ENCODE peak calls at places on chromosome 20, in five cellular contexts. B is A549, P is ovary, U is gastrocnemius medialis, O is stomach. I is an unnamed sample.
A peak's percentile ranks its signal among the peaks of the same experiment; 100 is the strongest.

GRCh38 chr20:51022803-51023616 is at the start of gene KCNG1:
- DNase-seq in U (no peak), O (peak; percentile 68), B (peak; percentile 93), P (no peak), I (no peak)

GRCh38 chr20:52383995-52384621 is 192.5 kb upstream of the ZFP64 start:
- DNase-seq in O (no peak), P (no peak), U (no peak), B (no peak), I (no peak)

GRCh38 chr20:7980332-7981046 is 39.1 kb downstream of the TMX4 start:
- DNase-seq in P (no peak), O (no peak), U (no peak), B (peak; percentile 70), I (no peak)

GRCh38 chr20:53656653-53657288 is 63.1 kb upstream of the ZNF217 start:
- DNase-seq in U (no peak), O (no peak), B (no peak), P (no peak), I (no peak)

GRCh38 chr20:1337441-1337840 is 8.5 kb upstream of the SDCBP2 start:
- DNase-seq in U (no peak), O (no peak), B (no peak), P (no peak), I (no peak)

GRCh38 chr20:13105864-13106457 is 97.2 kb downstream of the SPTLC3 start:
- DNase-seq in P (no peak), O (no peak), B (peak; percentile 26), U (no peak), I (peak; percentile 15)

GRCh38 chr20:61560361-61560853 is 308.3 kb downstream of the CDH4 start:
- DNase-seq in O (no peak), U (no peak), B (no peak), P (no peak), I (peak; percentile 69)

GRCh38 chr20:24212494-24212893 is 223.9 kb upstream of the GGTLC1 start:
- DNase-seq in O (no peak), P (no peak), B (no peak), U (no peak), I (no peak)

GRCh38 chr20:1430004-1430451 is 36.6 kb downstream of the NSFL1C start:
- DNase-seq in O (no peak), P (no peak), B (no peak), U (no peak), I (no peak)

GRCh38 chr20:49489688-49490087 is 7.2 kb upstream of the KCNB1 start:
- DNase-seq in U (no peak), B (no peak), O (no peak), P (no peak), I (no peak)

GRCh38 chr20:539848-540247 is 3.7 kb downstream of the CSNK2A1 start:
- DNase-seq in P (no peak), B (no peak), O (no peak), U (no peak), I (peak; percentile 11)

GRCh38 chr20:41108531-41108930 is 28.8 kb upstream of the PLCG1 start:
- DNase-seq in O (no peak), P (no peak), B (no peak), U (no peak), I (no peak)

GRCh38 chr20:24149175-24149574 is 160.6 kb upstream of the GGTLC1 start:
- DNase-seq in U (no peak), P (no peak), B (no peak), O (no peak), I (no peak)

GRCh38 chr20:63741676-63742380 is 2.3 kb downstream of the SLC2A4RG start:
- DNase-seq in P (peak; percentile 37), O (no peak), U (no peak), B (no peak), I (no peak)

GRCh38 chr20:63739129-63740069 is at the start of gene SLC2A4RG:
- DNase-seq in B (peak; percentile 90), O (peak; percentile 84), U (peak; percentile 72), P (peak; percentile 83), I (peak; percentile 97)

GRCh38 chr20:63740070-63740500 is 509 bp downstream of the SLC2A4RG start:
- DNase-seq in U (peak; percentile 32), O (no peak), B (peak; percentile 45), P (peak; percentile 63), I (peak; percentile 76)

GRCh38 chr20:63741354-63741675 is 1.7 kb downstream of the SLC2A4RG start:
- DNase-seq in P (no peak), O (no peak), U (no peak), B (no peak), I (no peak)

DNA sequence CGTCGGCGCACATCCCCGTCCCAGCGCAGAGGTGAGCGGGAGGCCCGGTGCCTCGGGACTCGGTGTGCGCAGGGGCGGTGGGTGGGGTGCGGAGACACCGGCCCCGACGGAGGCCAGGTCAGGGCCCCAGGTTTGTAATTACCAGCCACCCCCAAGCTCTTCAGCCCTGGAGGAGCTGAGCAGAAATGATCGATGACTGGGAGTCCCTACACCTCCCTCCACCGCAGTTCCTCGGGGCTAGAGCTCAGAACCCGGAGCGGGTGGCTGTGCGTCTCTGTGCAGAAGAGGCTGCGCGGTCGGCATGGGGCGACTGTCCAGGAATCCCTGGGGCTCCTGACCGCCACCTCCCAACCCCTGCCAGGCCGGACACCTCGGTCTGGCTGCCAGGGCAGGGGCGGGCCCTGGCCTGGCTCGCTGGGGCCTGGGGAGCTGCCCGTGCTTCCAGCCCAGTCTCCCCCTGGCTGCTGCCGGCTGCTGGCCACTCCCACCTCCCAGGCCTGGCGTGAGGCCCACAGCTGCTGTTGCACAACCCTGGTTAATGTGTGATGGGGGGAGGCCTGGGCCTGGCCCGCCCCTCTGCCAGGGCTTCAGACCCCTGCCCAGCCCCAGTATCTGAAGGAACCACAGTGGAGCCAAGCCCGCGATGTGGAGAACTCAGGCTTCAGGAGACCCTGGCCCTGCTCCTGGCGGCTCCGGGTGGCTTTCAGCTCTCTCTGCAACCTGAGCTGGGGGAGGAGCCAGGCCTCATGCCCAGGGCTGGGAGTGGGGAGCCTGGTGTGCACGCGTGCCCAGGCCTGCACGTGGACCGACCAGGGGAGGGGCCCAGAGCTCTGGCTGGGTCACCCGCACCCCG is 1.2 kb downstream of the SLC2A4RG start:
- DNase-seq in U (peak; percentile 96), O (peak; percentile 95), P (peak; percentile 98), B (peak; percentile 94), I (peak; percentile 98)
- TF ChIP-seq POLR2A in U (peak; percentile 53), O (no peak), P (peak; percentile 11), B (peak; percentile 13), I (peak; percentile 63)

DNA sequence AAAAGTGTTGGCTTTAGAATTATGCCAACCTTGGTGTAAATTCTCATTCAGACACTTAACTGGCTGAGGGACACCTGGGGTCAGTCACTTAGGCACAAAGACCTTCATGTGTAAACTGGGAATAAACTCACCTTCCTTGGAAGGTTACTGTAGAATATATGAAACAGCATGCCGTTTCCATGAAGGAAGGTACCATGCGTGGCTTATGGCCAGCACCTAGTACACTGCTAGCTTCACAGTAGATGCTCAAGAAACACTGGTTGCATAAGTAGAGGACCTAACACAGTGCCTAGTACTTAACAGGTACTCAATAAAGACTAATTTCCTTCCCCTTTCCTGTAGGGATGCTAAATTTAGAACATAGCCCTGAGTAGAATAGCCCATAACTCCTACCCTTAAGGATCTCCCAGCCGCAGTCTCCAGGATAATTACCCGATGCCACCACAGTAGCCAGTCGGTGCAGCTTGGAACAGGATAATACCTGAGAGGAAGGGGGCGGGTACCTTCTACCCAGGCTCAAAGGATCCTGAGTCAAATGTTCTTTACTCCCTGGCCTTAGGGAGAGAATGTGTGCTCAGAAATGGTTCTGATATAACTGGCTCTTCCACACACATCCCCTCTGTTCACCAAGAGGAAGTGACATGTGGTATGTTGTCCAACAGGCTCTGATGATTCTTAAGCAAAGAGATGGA is 3.6 kb downstream of the BCL2L1 start:
- DNase-seq in O (peak; percentile 43), B (no peak), P (no peak), U (no peak), I (no peak)
- TF ChIP-seq POLR2A in O (no peak), B (no peak), P (no peak), U (peak; percentile 12), I (no peak)

GRCh38 chr20:25254986-25255680 is 7.2 kb downstream of the PYGB start:
- DNase-seq in B (no peak), U (peak; percentile 66), O (peak; percentile 86), P (no peak), I (peak; percentile 41)
- TF ChIP-seq POLR2A in B (no peak), U (no peak), O (no peak), P (no peak), I (no peak)

GRCh38 chr20:58017237-58017969 is 211.1 kb downstream of the ANKRD60 start:
- DNase-seq in U (no peak), B (peak; percentile 90), O (peak; percentile 39), P (no peak), I (peak; percentile 75)
- TF ChIP-seq POLR2A in U (no peak), B (no peak), O (no peak), P (no peak), I (no peak)

GRCh38 chr20:47223896-47224295 is 132.6 kb downstream of the ZMYND8 start:
- DNase-seq in O (no peak), U (no peak), B (no peak), P (no peak), I (no peak)

GRCh38 chr20:47225458-47225857 is 131.0 kb downstream of the ZMYND8 start:
- DNase-seq in O (no peak), B (no peak), P (no peak), U (no peak), I (no peak)

GRCh38 chr20:47222728-47223127 is 133.8 kb downstream of the ZMYND8 start:
- DNase-seq in P (no peak), O (no peak), U (no peak), B (no peak), I (no peak)

GRCh38 chr20:47224857-47225256 is 131.6 kb downstream of the ZMYND8 start:
- DNase-seq in B (no peak), O (no peak), U (no peak), P (no peak), I (no peak)

DNA sequence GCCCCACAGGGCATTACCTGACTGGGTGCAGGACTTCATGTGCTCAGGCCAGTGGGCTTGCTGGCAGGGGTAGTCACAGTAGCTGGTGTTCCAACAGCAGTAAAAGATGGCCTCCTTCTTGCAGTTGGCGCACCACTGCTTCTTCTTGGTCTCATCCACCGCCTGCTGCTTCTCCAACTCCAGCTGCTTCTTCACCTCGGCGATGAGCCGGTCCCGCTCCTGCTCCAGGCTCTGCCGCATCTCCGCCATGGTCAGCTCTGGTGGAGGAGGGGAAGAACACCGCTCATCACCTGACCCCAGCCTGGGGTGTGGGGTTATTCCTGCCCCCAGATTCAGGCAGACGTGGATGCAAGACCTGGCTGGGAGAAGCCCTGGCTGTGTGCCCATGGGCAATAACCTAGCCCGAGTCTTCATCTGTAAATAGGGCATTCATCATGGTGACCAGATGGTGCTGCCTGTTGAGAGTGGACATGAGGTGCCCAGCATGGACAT is 132.2 kb downstream of the ZMYND8 start:
- DNase-seq in P (no peak), U (no peak), B (no peak), O (no peak), I (no peak)
- TF ChIP-seq POLR2A in P (no peak), U (no peak), B (no peak), O (no peak), I (no peak)

GRCh38 chr20:59355242-59355641 is 54.8 kb downstream of the EDN3 start:
- DNase-seq in U (no peak), O (no peak), B (no peak), P (no peak), I (no peak)

GRCh38 chr20:59356662-59357061 is 56.3 kb downstream of the EDN3 start:
- DNase-seq in U (no peak), B (no peak), P (no peak), O (no peak), I (no peak)

GRCh38 chr20:59360934-59361333 is 60.5 kb downstream of the EDN3 start:
- DNase-seq in B (no peak), P (no peak), O (no peak), U (no peak), I (no peak)

GRCh38 chr20:59363094-59363493 is 62.7 kb downstream of the EDN3 start:
- DNase-seq in O (no peak), U (no peak), B (no peak), P (no peak), I (no peak)

GRCh38 chr20:59359908-59360307 is 59.5 kb downstream of the EDN3 start:
- DNase-seq in B (no peak), O (no peak), U (no peak), P (no peak), I (no peak)
- TF ChIP-seq POLR2A in B (no peak), O (no peak), U (no peak), P (no peak), I (no peak)

I was measured in H54.